ENCODE peak calls at places on chromosomes 7 and 10, in four cellular contexts. M, Y, B and P are unnamed samples.

GRCh38 chr10:24901686-24902399 is 50.6 kb downstream of the PRTFDC1 start:
- DNase-seq in M (peak; percentile 76), Y (peak; percentile 100), B (peak; percentile 86), P (peak; percentile 98)

GRCh38 chr10:115093286-115093775 is at the start of gene ATRNL1:
- DNase-seq in M (peak; percentile 55), Y (peak; percentile 4), B (peak; percentile 22), P (peak; percentile 13)

GRCh38 chr7:5354460-5355279 is 69.0 kb downstream of the TNRC18 start:
- DNase-seq in M (peak; percentile 79), Y (no peak), B (no peak), P (no peak)

GRCh38 chr10:35369049-35369760 is 32.9 kb downstream of the CCNY start:
- DNase-seq in M (no peak), Y (no peak), B (no peak), P (no peak)

GRCh38 chr7:134186801-134187200 is 59.7 kb downstream of the LRGUK start:
- DNase-seq in M (no peak), Y (no peak), B (no peak), P (no peak)

GRCh38 chr10:16521311-16522016 is at the start of gene C1QL3:
- DNase-seq in M (peak; percentile 34), Y (peak; percentile 8), B (no peak), P (peak; percentile 25)

GRCh38 chr10:33120700-33121099 is 162.7 kb upstream of the ITGB1 start:
- DNase-seq in M (no peak), Y (no peak), B (no peak), P (no peak)

GRCh38 chr10:130835068-130835467 is 476.5 kb downstream of the TCERG1L start:
- DNase-seq in M (no peak), Y (no peak), B (no peak), P (no peak)

GRCh38 chr7:51455948-51456347 is 139.3 kb upstream of the COBL start:
- DNase-seq in M (no peak), Y (no peak), B (peak; percentile 17), P (no peak)

GRCh38 chr7:69373171-69374035 is 224.9 kb upstream of the AUTS2 start:
- DNase-seq in M (no peak), Y (no peak), B (peak; percentile 48), P (no peak)

GRCh38 chr10:69876286-69876685 is 74.6 kb downstream of the COL13A1 start:
- DNase-seq in M (no peak), Y (no peak), B (no peak), P (no peak)

GRCh38 chr10:133442191-133442966 is 11.4 kb upstream of the SCART1 start:
- DNase-seq in M (no peak), Y (peak; percentile 52), B (no peak), P (no peak)

GRCh38 chr7:132609222-132609621 is 33.0 kb upstream of the PLXNA4 start:
- DNase-seq in M (no peak), Y (peak; percentile 61), B (no peak), P (peak; percentile 74)

GRCh38 chr10:129794056-129794455 is 170.0 kb downstream of the EBF3 start:
- DNase-seq in M (no peak), Y (no peak), B (no peak), P (no peak)

GRCh38 chr10:125605167-125605566 is 77.8 kb downstream of the TEX36 start:
- DNase-seq in M (no peak), Y (no peak), B (no peak), P (no peak)

GRCh38 chr7:149765399-149766121 is 7.8 kb downstream of the ZNF467 start:
- DNase-seq in M (no peak), Y (no peak), B (no peak), P (no peak)

GRCh38 chr10:26503911-26504310 is 65.8 kb downstream of the APBB1IP start:
- DNase-seq in M (no peak), Y (no peak), B (no peak), P (peak; percentile 37)

GRCh38 chr10:28091913-28092312 is 93.0 kb upstream of the ODAD2 start:
- DNase-seq in M (no peak), Y (no peak), B (no peak), P (no peak)

GRCh38 chr10:69572159-69573055 is 815 bp downstream of the NEUROG3 start:
- DNase-seq in M (no peak), Y (no peak), B (no peak), P (no peak)

GRCh38 chr7:146731185-146731584 is 614.6 kb downstream of the CNTNAP2 start:
- DNase-seq in M (no peak), Y (no peak), B (no peak), P (no peak)

GRCh38 chr7:80053098-80053497 is 81.5 kb upstream of the GNAI1 start:
- DNase-seq in M (no peak), Y (no peak), B (no peak), P (no peak)

GRCh38 chr7:10708447-10708846 is 265.2 kb upstream of the PHF14 start:
- DNase-seq in M (no peak), Y (peak; percentile 21), B (no peak), P (no peak)